ENCODE peak calls at places on chromosomes 13 and 19, in eight cellular contexts. One of them, this sample, is unnamed.

GRCh38 chr13:30052127-30052526 is 201.7 kb upstream of the UBL3 start:
- DNase-seq in esophagus squamous epithelium: no peak
- DNase-seq in H54: no peak
- DNase-seq in transverse colon: no peak
- DNase-seq in A549: no peak
- DNase-seq in IMR-90: no peak
- DNase-seq in tibial nerve: no peak
- DNase-seq in body of pancreas: no peak
- DNase-seq in this sample: no peak

GRCh38 chr19:5676105-5676671 is 4.1 kb downstream of the MICOS13 start:
- DNase-seq in esophagus squamous epithelium: no peak
- DNase-seq in H54: no peak
- DNase-seq in transverse colon: no peak
- DNase-seq in A549: no peak
- DNase-seq in IMR-90: no peak
- DNase-seq in tibial nerve: no peak
- DNase-seq in body of pancreas: no peak
- DNase-seq in this sample: no peak

GRCh38 chr19:15330801-15331418 is 1.4 kb downstream of the BRD4 start:
- DNase-seq in esophagus squamous epithelium: no peak
- DNase-seq in H54: peak
- DNase-seq in transverse colon: peak
- DNase-seq in A549: peak
- DNase-seq in IMR-90: peak
- DNase-seq in tibial nerve: no peak
- DNase-seq in body of pancreas: peak
- DNase-seq in this sample: peak

GRCh38 chr19:3279306-3279705 is 54.8 kb downstream of the CELF5 start:
- DNase-seq in esophagus squamous epithelium: no peak
- DNase-seq in H54: no peak
- DNase-seq in transverse colon: no peak
- DNase-seq in A549: no peak
- DNase-seq in IMR-90: no peak
- DNase-seq in tibial nerve: no peak
- DNase-seq in body of pancreas: no peak
- DNase-seq in this sample: no peak

GRCh38 chr19:58059681-58060080 is 599 bp downstream of the ZNF135 start:
- DNase-seq in esophagus squamous epithelium: no peak
- DNase-seq in H54: no peak
- DNase-seq in transverse colon: no peak
- DNase-seq in A549: no peak
- DNase-seq in IMR-90: no peak
- DNase-seq in tibial nerve: no peak
- DNase-seq in body of pancreas: no peak
- DNase-seq in this sample: no peak

GRCh38 chr13:83867708-83868107 is 14.6 kb downstream of the SLITRK1 start:
- DNase-seq in esophagus squamous epithelium: no peak
- DNase-seq in H54: no peak
- DNase-seq in transverse colon: no peak
- DNase-seq in A549: no peak
- DNase-seq in IMR-90: no peak
- DNase-seq in tibial nerve: no peak
- DNase-seq in body of pancreas: no peak
- DNase-seq in this sample: no peak

GRCh38 chr19:13974073-13974472 is 21.8 kb downstream of the DCAF15 start:
- DNase-seq in esophagus squamous epithelium: no peak
- DNase-seq in H54: no peak
- DNase-seq in transverse colon: no peak
- DNase-seq in A549: peak
- DNase-seq in IMR-90: no peak
- DNase-seq in tibial nerve: no peak
- DNase-seq in body of pancreas: no peak
- DNase-seq in this sample: no peak

GRCh38 chr13:73820285-73820684 is 313.9 kb downstream of the KLF12 start:
- DNase-seq in esophagus squamous epithelium: no peak
- DNase-seq in H54: no peak
- DNase-seq in transverse colon: no peak
- DNase-seq in A549: no peak
- DNase-seq in IMR-90: no peak
- DNase-seq in tibial nerve: no peak
- DNase-seq in body of pancreas: no peak
- DNase-seq in this sample: no peak

GRCh38 chr13:58480011-58480410 is 848.5 kb downstream of the PCDH17 start:
- DNase-seq in esophagus squamous epithelium: no peak
- DNase-seq in H54: no peak
- DNase-seq in transverse colon: no peak
- DNase-seq in A549: no peak
- DNase-seq in IMR-90: no peak
- DNase-seq in tibial nerve: no peak
- DNase-seq in body of pancreas: no peak
- DNase-seq in this sample: no peak

GRCh38 chr13:83798731-83799130 is 83.5 kb downstream of the SLITRK1 start:
- DNase-seq in esophagus squamous epithelium: no peak
- DNase-seq in H54: no peak
- DNase-seq in transverse colon: no peak
- DNase-seq in A549: no peak
- DNase-seq in IMR-90: peak
- DNase-seq in tibial nerve: no peak
- DNase-seq in body of pancreas: no peak
- DNase-seq in this sample: no peak

GRCh38 chr13:63190219-63190618 is 1774.6 kb upstream of the PCDH20 start:
- DNase-seq in esophagus squamous epithelium: no peak
- DNase-seq in H54: no peak
- DNase-seq in transverse colon: no peak
- DNase-seq in A549: no peak
- DNase-seq in IMR-90: no peak
- DNase-seq in tibial nerve: no peak
- DNase-seq in body of pancreas: no peak
- DNase-seq in this sample: no peak

GRCh38 chr19:48493718-48494515 is 17.7 kb downstream of the LMTK3 start:
- DNase-seq in esophagus squamous epithelium: no peak
- DNase-seq in H54: no peak
- DNase-seq in transverse colon: no peak
- DNase-seq in A549: no peak
- DNase-seq in IMR-90: no peak
- DNase-seq in tibial nerve: no peak
- DNase-seq in body of pancreas: no peak
- DNase-seq in this sample: no peak

GRCh38 chr19:48495391-48495790 is 16.2 kb downstream of the LMTK3 start:
- DNase-seq in esophagus squamous epithelium: no peak
- DNase-seq in H54: no peak
- DNase-seq in transverse colon: no peak
- DNase-seq in A549: no peak
- DNase-seq in IMR-90: no peak
- DNase-seq in tibial nerve: no peak
- DNase-seq in body of pancreas: no peak
- DNase-seq in this sample: no peak

GRCh38 chr19:48490980-48491792 is 20.4 kb downstream of the LMTK3 start:
- DNase-seq in esophagus squamous epithelium: no peak
- DNase-seq in H54: no peak
- DNase-seq in transverse colon: peak
- DNase-seq in A549: peak
- DNase-seq in IMR-90: no peak
- DNase-seq in tibial nerve: no peak
- DNase-seq in body of pancreas: peak
- DNase-seq in this sample: peak

GRCh38 chr19:48491793-48492123 is 19.9 kb downstream of the LMTK3 start:
- DNase-seq in esophagus squamous epithelium: no peak
- DNase-seq in H54: no peak
- DNase-seq in transverse colon: no peak
- DNase-seq in A549: no peak
- DNase-seq in IMR-90: no peak
- DNase-seq in tibial nerve: no peak
- DNase-seq in body of pancreas: no peak
- DNase-seq in this sample: no peak

DNA sequence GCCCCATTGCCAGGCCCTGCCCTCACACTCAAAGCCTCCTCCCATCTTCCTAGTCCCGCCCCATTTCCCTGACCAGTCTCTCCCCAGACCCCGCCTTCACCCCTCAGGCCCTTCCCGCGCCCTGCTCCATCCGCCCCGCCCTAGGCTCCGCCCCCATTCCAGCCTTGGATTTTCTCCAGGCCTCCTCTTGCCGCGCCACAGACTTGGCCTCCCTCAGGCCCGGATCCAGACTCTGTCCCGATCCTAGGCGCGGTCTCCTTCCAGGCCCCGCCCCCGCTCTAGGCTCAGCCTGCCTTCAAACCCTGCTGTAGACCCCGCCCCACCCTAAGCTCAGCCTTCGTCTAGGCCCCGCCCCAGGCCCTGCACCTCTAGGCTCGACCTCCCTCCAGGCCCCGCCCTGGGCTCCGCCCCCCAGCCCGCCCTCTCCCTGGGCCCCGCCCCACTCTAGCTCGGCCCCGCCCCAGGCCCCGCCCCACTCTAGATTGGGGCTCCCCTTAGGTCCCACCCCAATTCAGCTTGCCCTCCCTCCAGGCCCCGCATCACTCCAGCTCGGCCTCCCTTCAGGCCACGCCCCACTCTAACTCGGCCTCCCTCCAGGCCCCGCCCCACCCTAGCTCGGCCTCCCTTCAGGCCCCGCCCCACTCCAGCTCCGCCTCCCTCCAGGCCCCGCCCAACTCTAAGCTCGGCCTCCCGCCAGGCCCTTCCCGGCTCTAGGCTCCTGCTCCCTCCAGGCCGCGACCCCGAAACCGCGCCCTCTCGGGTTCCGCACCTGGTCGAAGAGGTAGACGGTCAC is 18.5 kb downstream of the LMTK3 start:
- DNase-seq in esophagus squamous epithelium: peak
- DNase-seq in H54: peak
- DNase-seq in transverse colon: peak
- DNase-seq in A549: peak
- DNase-seq in IMR-90: peak
- DNase-seq in tibial nerve: peak
- DNase-seq in body of pancreas: peak
- DNase-seq in this sample: peak
- TF ChIP-seq POLR2A in esophagus squamous epithelium: peak
- TF ChIP-seq POLR2A in H54: peak
- TF ChIP-seq POLR2A in transverse colon: peak
- TF ChIP-seq POLR2A in A549: peak
- TF ChIP-seq POLR2A in IMR-90: no peak
- TF ChIP-seq POLR2A in tibial nerve: peak
- TF ChIP-seq POLR2A in body of pancreas: peak
- TF ChIP-seq POLR2A in this sample: no peak

DNA sequence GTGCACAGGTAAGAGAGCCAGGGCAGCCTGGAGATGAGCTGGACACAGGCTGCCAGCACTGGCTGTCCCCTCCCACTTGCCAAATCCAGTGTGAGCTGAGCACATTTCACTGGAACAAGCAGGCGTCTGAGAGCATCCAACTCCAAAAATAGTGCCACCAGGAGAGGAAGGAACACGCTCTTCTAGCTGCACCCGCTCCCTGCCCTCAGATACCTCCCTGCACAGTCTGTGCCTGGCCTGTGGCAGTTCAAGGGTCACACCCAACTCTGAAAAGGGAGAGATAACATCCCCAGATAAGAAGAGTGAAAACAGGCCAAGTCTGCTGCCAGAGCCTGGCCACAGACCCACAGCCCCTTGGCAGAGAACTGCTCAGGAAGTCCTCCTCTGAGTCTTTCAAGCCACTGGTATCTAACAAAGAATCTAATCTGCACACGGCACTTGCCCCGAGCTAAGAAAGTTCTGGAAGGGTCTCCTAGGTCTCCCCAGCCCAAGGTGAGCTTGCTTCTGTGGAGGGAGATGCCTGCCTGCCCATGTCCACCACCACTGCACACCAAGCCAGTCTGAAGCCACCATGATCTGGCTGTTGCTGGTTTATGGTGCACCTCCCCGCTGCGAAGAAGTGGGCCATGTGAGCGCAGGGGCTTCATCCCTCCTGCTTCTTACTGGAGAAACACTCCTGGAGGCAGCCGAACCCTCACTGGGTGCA is 14.7 kb downstream of the ELL start:
- DNase-seq in esophagus squamous epithelium: no peak
- DNase-seq in H54: no peak
- DNase-seq in transverse colon: peak
- DNase-seq in A549: no peak
- DNase-seq in IMR-90: no peak
- DNase-seq in tibial nerve: no peak
- DNase-seq in body of pancreas: peak
- DNase-seq in this sample: peak
- TF ChIP-seq POLR2A in esophagus squamous epithelium: no peak
- TF ChIP-seq POLR2A in H54: no peak
- TF ChIP-seq POLR2A in transverse colon: no peak
- TF ChIP-seq POLR2A in A549: no peak
- TF ChIP-seq POLR2A in IMR-90: no peak
- TF ChIP-seq POLR2A in tibial nerve: no peak
- TF ChIP-seq POLR2A in body of pancreas: no peak
- TF ChIP-seq POLR2A in this sample: no peak

DNA sequence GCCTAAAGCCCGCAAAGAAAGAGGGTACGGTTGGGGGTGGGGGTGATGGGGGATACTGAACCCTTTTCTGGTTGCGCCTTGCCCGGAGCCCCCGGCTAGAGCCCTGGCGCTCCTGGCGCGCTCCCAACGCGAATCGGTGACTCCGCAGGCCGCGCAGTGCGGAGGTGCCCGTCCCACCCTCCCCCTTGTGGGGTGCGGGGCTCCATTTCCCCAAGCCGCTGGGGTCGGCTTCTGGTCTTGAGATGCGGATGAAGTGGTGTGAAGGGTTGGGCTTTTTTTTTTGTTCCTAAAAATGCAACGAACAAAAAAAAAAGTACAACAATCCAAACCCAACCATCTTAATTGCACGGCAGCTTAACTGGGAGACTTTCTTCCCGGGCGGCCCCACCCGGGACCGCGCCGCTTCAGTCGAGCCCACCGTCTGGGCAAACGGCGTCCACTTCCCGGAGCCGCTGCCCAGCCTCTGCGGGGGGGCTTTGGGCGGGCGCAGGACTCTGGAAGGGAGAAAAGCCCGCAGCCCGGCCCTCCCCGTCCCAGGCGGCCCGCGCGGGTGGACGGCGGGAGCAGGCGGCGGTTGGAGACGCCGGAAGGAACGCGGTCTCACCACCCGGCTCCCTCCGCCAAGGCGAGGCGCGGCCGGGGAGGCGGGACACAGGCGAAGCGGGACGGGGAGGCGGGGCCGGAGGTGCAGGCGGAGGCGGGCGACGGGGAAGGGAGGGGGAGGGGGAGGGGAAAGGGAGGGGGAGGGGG is 501 bp upstream of the TRIM13 start:
- DNase-seq in esophagus squamous epithelium: peak
- DNase-seq in H54: peak
- DNase-seq in transverse colon: peak
- DNase-seq in A549: peak
- DNase-seq in IMR-90: peak
- DNase-seq in tibial nerve: peak
- DNase-seq in body of pancreas: peak
- DNase-seq in this sample: peak
- TF ChIP-seq POLR2A in esophagus squamous epithelium: peak
- TF ChIP-seq POLR2A in H54: peak
- TF ChIP-seq POLR2A in transverse colon: peak
- TF ChIP-seq POLR2A in A549: peak
- TF ChIP-seq POLR2A in IMR-90: peak
- TF ChIP-seq POLR2A in tibial nerve: peak
- TF ChIP-seq POLR2A in body of pancreas: peak
- TF ChIP-seq POLR2A in this sample: peak

DNA sequence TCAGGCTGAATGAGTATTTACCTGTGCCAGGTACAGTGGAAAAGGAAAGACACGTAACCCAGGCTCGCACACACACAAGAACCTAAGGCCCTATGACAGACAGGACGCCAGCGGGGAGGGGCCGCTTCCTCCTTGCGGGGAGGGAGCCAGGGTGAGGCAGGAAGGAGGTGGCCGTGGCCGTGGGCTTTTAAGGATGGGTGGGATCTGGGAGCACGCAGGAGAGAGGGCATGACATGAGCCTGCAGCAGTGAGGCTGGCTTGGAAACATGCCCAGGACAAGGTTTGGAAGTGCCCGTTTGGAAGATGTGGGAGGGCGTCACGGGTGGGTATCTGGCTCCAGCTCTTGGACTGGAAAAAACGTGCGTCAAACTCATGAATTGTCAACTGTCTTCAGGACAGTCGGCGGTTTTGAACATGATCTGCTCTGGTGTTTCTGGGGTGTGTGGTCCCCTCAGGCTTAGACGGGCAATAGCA is 20.1 kb downstream of the SH3GL1 start:
- DNase-seq in esophagus squamous epithelium: no peak
- DNase-seq in H54: no peak
- DNase-seq in transverse colon: no peak
- DNase-seq in A549: no peak
- DNase-seq in IMR-90: no peak
- DNase-seq in tibial nerve: no peak
- DNase-seq in body of pancreas: no peak
- DNase-seq in this sample: no peak
- TF ChIP-seq POLR2A in esophagus squamous epithelium: no peak
- TF ChIP-seq POLR2A in H54: no peak
- TF ChIP-seq POLR2A in transverse colon: no peak
- TF ChIP-seq POLR2A in A549: no peak
- TF ChIP-seq POLR2A in IMR-90: no peak
- TF ChIP-seq POLR2A in tibial nerve: no peak
- TF ChIP-seq POLR2A in body of pancreas: no peak
- TF ChIP-seq POLR2A in this sample: no peak

This sample was measured in erythroblast.